ENCODE peak calls at places on chromosome 16, in six cellular contexts. One of them, this sample, is unnamed.

GRCh38 chr16:31181102-31181830 is 1.3 kb downstream of the FUS start:
- DNase-seq in small intestine: peak
- DNase-seq in CD8-positive, alpha-beta T cell: no peak
- DNase-seq in brain microvascular endothelial cell: no peak
- DNase-seq in mammary epithelial cell: peak
- DNase-seq in CD4-positive, alpha-beta T cell: no peak
- DNase-seq in this sample: no peak

GRCh38 chr16:85522842-85523601 is 90.1 kb upstream of the GSE1 start:
- DNase-seq in small intestine: peak
- DNase-seq in CD8-positive, alpha-beta T cell: no peak
- DNase-seq in brain microvascular endothelial cell: no peak
- DNase-seq in mammary epithelial cell: no peak
- DNase-seq in CD4-positive, alpha-beta T cell: no peak
- DNase-seq in this sample: no peak

GRCh38 chr16:52611817-52612673 is 65.1 kb upstream of the TOX3 start:
- DNase-seq in small intestine: peak
- DNase-seq in CD8-positive, alpha-beta T cell: no peak
- DNase-seq in brain microvascular endothelial cell: no peak
- DNase-seq in mammary epithelial cell: no peak
- DNase-seq in CD4-positive, alpha-beta T cell: no peak
- DNase-seq in this sample: no peak

GRCh38 chr16:86355114-86355513 is 155.2 kb upstream of the FOXF1 start:
- DNase-seq in small intestine: no peak
- DNase-seq in CD8-positive, alpha-beta T cell: no peak
- DNase-seq in brain microvascular endothelial cell: peak
- DNase-seq in mammary epithelial cell: no peak
- DNase-seq in CD4-positive, alpha-beta T cell: no peak
- DNase-seq in this sample: no peak

GRCh38 chr16:77307764-77308561 is 108.8 kb downstream of the SYCE1L start:
- DNase-seq in small intestine: no peak
- DNase-seq in CD8-positive, alpha-beta T cell: no peak
- DNase-seq in brain microvascular endothelial cell: peak
- DNase-seq in mammary epithelial cell: peak
- DNase-seq in CD4-positive, alpha-beta T cell: no peak
- DNase-seq in this sample: no peak

GRCh38 chr16:54026456-54026855 is 260.1 kb downstream of the IRX3 start:
- DNase-seq in small intestine: no peak
- DNase-seq in CD8-positive, alpha-beta T cell: no peak
- DNase-seq in brain microvascular endothelial cell: no peak
- DNase-seq in mammary epithelial cell: no peak
- DNase-seq in CD4-positive, alpha-beta T cell: no peak
- DNase-seq in this sample: no peak

GRCh38 chr16:17408955-17409441 is 61.8 kb downstream of the XYLT1 start:
- DNase-seq in small intestine: no peak
- DNase-seq in CD8-positive, alpha-beta T cell: no peak
- DNase-seq in brain microvascular endothelial cell: no peak
- DNase-seq in mammary epithelial cell: no peak
- DNase-seq in CD4-positive, alpha-beta T cell: no peak
- DNase-seq in this sample: no peak

GRCh38 chr16:55501549-55502322 is 7.1 kb upstream of the LPCAT2 start:
- DNase-seq in small intestine: peak
- DNase-seq in CD8-positive, alpha-beta T cell: no peak
- DNase-seq in brain microvascular endothelial cell: no peak
- DNase-seq in mammary epithelial cell: no peak
- DNase-seq in CD4-positive, alpha-beta T cell: no peak
- DNase-seq in this sample: no peak

DNA sequence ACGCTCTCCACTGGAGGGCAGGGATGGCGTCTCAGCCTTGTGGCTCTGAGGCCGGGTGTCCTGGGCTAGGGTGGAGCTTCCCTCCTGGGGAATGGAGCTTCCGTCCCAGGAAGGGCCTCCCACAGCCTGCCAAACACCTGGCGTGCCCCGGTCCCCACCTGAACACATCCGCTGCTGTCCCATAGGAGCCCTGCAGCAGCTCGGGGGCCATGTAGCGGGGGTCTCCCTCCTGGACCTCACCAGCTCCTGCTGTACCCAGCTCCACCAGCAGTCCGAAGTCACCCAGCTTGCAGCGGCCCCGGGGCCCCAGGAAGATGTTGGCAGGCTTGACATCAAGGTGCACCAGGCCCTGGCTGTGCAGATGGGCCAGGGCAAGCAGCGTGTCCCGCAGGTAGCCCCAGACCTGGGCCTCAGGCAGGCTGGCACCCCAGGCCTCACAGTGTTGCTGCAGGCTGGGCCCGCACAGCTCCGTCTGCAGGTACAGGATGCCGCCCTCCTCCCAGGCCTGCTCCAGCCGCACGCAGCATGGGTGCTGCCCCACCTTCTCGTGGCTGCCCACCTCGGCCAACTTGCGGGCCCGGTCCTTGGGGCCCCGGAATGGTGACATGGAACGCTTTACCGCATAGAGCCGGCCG is 5.0 kb downstream of the PKMYT1 start:
- DNase-seq in small intestine: no peak
- DNase-seq in CD8-positive, alpha-beta T cell: no peak
- DNase-seq in brain microvascular endothelial cell: no peak
- DNase-seq in mammary epithelial cell: no peak
- DNase-seq in CD4-positive, alpha-beta T cell: no peak
- DNase-seq in this sample: no peak
- H3K27ac ChIP-seq in small intestine: no peak
- H3K27ac ChIP-seq in CD8-positive, alpha-beta T cell: no peak
- H3K27ac ChIP-seq in brain microvascular endothelial cell: no peak
- H3K27ac ChIP-seq in mammary epithelial cell: no peak
- H3K27ac ChIP-seq in CD4-positive, alpha-beta T cell: no peak
- H3K27ac ChIP-seq in this sample: no peak

GRCh38 chr16:67666538-67667433 is at the start of the genes C16orf86 and ENKD1:
- DNase-seq in small intestine: peak
- DNase-seq in CD8-positive, alpha-beta T cell: peak
- DNase-seq in brain microvascular endothelial cell: peak
- DNase-seq in mammary epithelial cell: peak
- DNase-seq in CD4-positive, alpha-beta T cell: peak
- DNase-seq in this sample: peak
- H3K27ac ChIP-seq in small intestine: peak
- H3K27ac ChIP-seq in CD8-positive, alpha-beta T cell: peak
- H3K27ac ChIP-seq in brain microvascular endothelial cell: no peak
- H3K27ac ChIP-seq in mammary epithelial cell: no peak
- H3K27ac ChIP-seq in CD4-positive, alpha-beta T cell: peak
- H3K27ac ChIP-seq in this sample: peak

GRCh38 chr16:89924925-89925307 is 1.8 kb downstream of the TUBB3 start:
- DNase-seq in small intestine: no peak
- DNase-seq in CD8-positive, alpha-beta T cell: no peak
- DNase-seq in brain microvascular endothelial cell: no peak
- DNase-seq in mammary epithelial cell: no peak
- DNase-seq in CD4-positive, alpha-beta T cell: no peak
- DNase-seq in this sample: no peak
- H3K27ac ChIP-seq in small intestine: no peak
- H3K27ac ChIP-seq in CD8-positive, alpha-beta T cell: no peak
- H3K27ac ChIP-seq in brain microvascular endothelial cell: no peak
- H3K27ac ChIP-seq in mammary epithelial cell: no peak
- H3K27ac ChIP-seq in CD4-positive, alpha-beta T cell: no peak
- H3K27ac ChIP-seq in this sample: no peak

GRCh38 chr16:11799509-11800384 is 2.7 kb upstream of the ZC3H7A start:
- DNase-seq in small intestine: no peak
- DNase-seq in CD8-positive, alpha-beta T cell: no peak
- DNase-seq in brain microvascular endothelial cell: no peak
- DNase-seq in mammary epithelial cell: no peak
- DNase-seq in CD4-positive, alpha-beta T cell: no peak
- DNase-seq in this sample: no peak
- H3K27ac ChIP-seq in small intestine: no peak
- H3K27ac ChIP-seq in CD8-positive, alpha-beta T cell: no peak
- H3K27ac ChIP-seq in brain microvascular endothelial cell: no peak
- H3K27ac ChIP-seq in mammary epithelial cell: no peak
- H3K27ac ChIP-seq in CD4-positive, alpha-beta T cell: peak
- H3K27ac ChIP-seq in this sample: no peak

DNA sequence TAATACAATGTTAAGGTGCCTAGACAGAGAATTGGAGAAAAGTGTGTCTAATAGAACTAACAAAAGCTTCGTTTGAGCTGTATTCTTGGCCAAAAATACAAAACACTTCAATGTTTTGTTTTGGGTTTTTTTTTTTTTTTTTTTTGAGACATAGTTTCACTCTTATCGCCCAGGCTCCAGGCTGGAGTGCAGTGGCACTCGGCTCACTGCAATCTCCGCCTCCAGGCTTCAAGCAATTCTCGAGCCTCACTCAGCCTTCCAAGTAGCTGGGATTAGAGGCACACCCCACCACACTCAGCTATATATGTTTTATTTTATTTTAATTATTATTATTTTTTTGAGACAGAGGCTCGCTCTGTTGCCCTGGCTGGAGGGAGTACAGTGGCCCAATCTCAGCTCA is 38.3 kb upstream of the CARMIL2 start:
- DNase-seq in small intestine: no peak
- DNase-seq in CD8-positive, alpha-beta T cell: no peak
- DNase-seq in brain microvascular endothelial cell: no peak
- DNase-seq in mammary epithelial cell: no peak
- DNase-seq in CD4-positive, alpha-beta T cell: no peak
- DNase-seq in this sample: no peak
- H3K27ac ChIP-seq in small intestine: no peak
- H3K27ac ChIP-seq in CD8-positive, alpha-beta T cell: no peak
- H3K27ac ChIP-seq in brain microvascular endothelial cell: no peak
- H3K27ac ChIP-seq in mammary epithelial cell: no peak
- H3K27ac ChIP-seq in CD4-positive, alpha-beta T cell: no peak
- H3K27ac ChIP-seq in this sample: no peak

DNA sequence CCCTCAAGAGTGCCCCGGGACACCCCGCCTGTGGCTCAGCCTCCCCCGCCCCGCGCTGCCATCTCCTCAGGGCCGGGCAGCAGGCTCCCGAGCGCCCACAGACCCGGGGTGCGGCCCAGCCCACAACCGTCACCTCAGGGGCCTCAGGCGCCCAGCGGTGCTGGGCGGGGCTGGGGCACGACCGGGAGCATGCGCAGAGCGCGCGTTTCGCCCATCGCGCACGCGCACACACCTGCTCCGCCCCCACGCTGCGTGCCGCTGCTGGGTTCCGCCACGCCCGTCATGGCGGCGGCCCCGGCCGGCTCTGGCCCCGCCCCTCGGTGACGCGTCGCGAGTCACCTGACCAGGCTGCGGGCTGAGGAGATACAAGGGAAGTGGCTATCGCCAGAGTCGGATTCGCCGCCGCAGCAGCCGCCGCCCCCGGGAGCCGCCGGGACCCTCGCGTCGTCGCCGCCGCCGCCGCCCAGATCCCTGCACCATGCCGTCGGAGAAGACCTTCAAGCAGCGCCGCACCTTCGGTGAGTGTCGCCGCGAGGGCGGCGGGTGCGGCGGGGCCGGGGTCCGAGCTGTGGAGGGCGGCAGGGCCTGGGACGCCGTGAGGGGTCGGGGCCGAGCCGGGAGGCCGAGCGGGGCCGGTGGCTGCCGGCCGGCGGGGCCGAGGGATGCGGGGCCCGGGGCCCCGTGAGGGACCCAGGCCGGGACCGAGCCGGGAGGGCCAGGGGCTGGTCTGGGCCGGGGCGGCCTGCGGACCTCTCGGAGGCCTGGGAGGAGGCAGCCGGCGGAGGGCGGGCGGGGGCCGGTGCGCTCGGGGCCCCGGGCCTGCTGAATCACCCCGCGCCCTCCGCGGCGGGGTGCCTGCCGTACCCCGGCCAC is at the start of gene MAP1LC3B:
- DNase-seq in small intestine: peak
- DNase-seq in CD8-positive, alpha-beta T cell: peak
- DNase-seq in brain microvascular endothelial cell: peak
- DNase-seq in mammary epithelial cell: peak
- DNase-seq in CD4-positive, alpha-beta T cell: peak
- DNase-seq in this sample: peak
- H3K27ac ChIP-seq in small intestine: peak
- H3K27ac ChIP-seq in CD8-positive, alpha-beta T cell: peak
- H3K27ac ChIP-seq in brain microvascular endothelial cell: peak
- H3K27ac ChIP-seq in mammary epithelial cell: peak
- H3K27ac ChIP-seq in CD4-positive, alpha-beta T cell: peak
- H3K27ac ChIP-seq in this sample: peak